ENCODE peak calls at places on chromosomes 16 and 17, in nine cellular contexts. H is spleen; S is CD8-positive, alpha-beta memory T cell; O is body of pancreas; V is mammary epithelial cell; R is Karpas-422; C is cardiac muscle cell; X is transverse colon; T is A549. Y is an unnamed sample.

GRCh38 chr16:30005341-30006094 is 5.3 kb downstream of the DOC2A start:
- DNase-seq in S (no peak), C (peak), X (peak), H (no peak), O (peak), T (peak), R (peak), V (no peak), Y (no peak)

GRCh38 chr16:47826070-47826469 is 329.7 kb downstream of the ABCC12 start:
- DNase-seq in O (no peak), T (no peak), C (no peak), S (no peak), H (no peak), R (peak), X (no peak), V (peak), Y (no peak)

GRCh38 chr17:77127735-77128361 is 12.9 kb upstream of the SEC14L1 start:
- DNase-seq in S (peak), H (peak), O (peak), R (no peak), V (peak), C (peak), T (no peak), X (peak), Y (no peak)

GRCh38 chr17:10226930-10227695 is 28.7 kb upstream of the GAS7 start:
- DNase-seq in V (no peak), C (peak), T (peak), X (peak), S (peak), R (peak), O (no peak), H (peak), Y (no peak)

GRCh38 chr17:31275126-31275525 is 21.9 kb downstream of the OMG start:
- DNase-seq in T (no peak), C (no peak), H (no peak), O (no peak), S (no peak), V (no peak), X (no peak), R (no peak), Y (no peak)

GRCh38 chr17:31068291-31068690 is 26.5 kb upstream of the NF1 start:
- DNase-seq in H (no peak), S (peak), T (no peak), O (peak), X (peak), V (peak), C (peak), R (peak), Y (no peak)

GRCh38 chr17:49741009-49741691 is 22.8 kb downstream of the FAM117A start:
- DNase-seq in T (no peak), O (no peak), C (peak), H (no peak), V (peak), X (no peak), R (no peak), S (no peak), Y (no peak)

GRCh38 chr17:28370035-28370743 is at the start of gene VTN:
- DNase-seq in H (no peak), S (no peak), T (peak), X (no peak), C (peak), R (no peak), O (peak), V (no peak), Y (no peak)

GRCh38 chr17:49585422-49586027 is 9.9 kb downstream of the NXPH3 start:
- DNase-seq in R (peak), H (no peak), C (no peak), X (no peak), O (no peak), V (no peak), T (peak), S (no peak), Y (no peak)

GRCh38 chr16:65071371-65072311 is 50.2 kb downstream of the CDH11 start:
- DNase-seq in H (no peak), O (peak), S (no peak), C (peak), R (no peak), X (peak), V (no peak), T (no peak), Y (no peak)

DNA sequence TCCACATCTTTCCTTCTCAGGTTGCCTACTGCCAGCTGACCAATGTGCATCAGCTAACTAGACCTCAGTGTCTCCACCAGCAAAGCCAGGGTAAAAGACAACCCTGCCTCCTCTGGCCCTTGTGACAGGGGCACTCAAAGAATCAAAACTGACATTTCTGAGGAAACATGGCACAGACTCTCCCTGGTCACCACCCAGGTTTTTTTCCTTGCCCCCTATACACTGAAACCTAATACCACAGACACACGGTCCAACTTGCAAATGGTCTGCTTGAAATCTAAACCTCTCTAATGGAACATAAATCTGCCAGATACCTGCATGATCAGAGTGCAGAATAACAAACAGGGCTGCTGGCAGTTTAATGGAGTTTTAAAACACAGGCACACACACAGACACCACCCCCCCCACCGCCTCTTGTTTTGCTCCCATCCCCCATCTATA is 19.5 kb upstream of the CORO6 start:
- DNase-seq in C (no peak), T (no peak), R (no peak), O (no peak), V (no peak), H (no peak), S (no peak), X (no peak), Y (no peak)
- H3K27ac ChIP-seq in C (peak), T (no peak), R (peak), O (no peak), V (no peak), H (no peak), S (no peak), X (peak), Y (peak)

GRCh38 chr17:73705594-73705993 is 61.3 kb upstream of the SDK2 start:
- DNase-seq in H (no peak), V (no peak), O (peak), T (peak), X (no peak), R (no peak), S (no peak), C (peak), Y (no peak)
- H3K27ac ChIP-seq in H (no peak), V (no peak), O (no peak), T (no peak), X (no peak), R (no peak), S (no peak), C (no peak), Y (peak)

DNA sequence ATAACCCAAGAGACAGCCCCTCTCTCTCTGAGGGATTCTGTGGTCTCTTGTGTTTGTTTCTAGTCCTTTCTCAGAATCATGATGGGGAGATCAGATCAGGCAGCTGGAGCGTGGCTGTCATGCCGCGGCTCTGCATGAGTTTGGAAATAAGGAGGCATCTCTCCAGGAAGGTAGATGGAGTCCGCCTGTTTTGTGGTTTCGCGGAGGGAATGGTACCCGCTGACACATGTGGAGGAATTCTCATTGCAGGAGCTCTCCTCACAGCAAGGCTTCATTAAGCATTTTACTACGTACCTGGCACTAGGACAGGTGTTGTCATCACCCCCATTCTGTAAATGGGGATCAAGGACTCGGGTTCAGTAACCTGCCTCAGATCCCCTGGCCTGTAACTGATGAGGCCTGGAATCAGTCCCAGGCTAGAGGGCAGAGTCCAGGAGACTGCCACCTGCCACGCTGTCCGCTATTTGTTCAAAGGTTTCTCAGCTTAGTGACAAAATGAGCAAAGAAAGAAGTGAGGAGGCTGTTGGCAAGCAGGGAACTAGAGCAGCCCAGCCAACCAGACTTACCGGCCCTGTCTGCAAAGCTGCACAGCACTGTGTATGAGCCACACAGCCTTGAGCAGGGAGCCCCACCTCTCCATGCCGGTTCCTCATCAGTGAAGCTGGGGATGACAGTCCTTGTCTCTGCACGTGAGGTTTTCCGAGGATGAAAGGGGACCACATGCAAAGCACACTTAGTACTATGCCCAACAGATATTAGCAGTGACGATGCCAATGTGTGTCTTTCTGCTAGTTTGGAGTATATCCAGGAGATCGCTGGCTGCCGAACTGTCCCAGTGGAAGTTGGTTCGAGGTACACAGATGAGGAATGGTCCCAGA is 11.0 kb downstream of the KDM8 start:
- DNase-seq in T (no peak), C (no peak), X (peak), O (peak), H (peak), R (no peak), V (no peak), S (no peak), Y (no peak)
- H3K27ac ChIP-seq in T (no peak), C (no peak), X (peak), O (peak), H (no peak), R (no peak), V (no peak), S (no peak), Y (no peak)

GRCh38 chr17:11825902-11826301 is 171.4 kb downstream of the ZNF18 start:
- DNase-seq in T (no peak), H (no peak), C (no peak), O (no peak), R (no peak), V (no peak), X (no peak), S (no peak), Y (no peak)

GRCh38 chr17:11823862-11824261 is 173.4 kb downstream of the ZNF18 start:
- DNase-seq in H (no peak), O (no peak), V (no peak), C (no peak), T (no peak), S (no peak), X (no peak), R (no peak), Y (no peak)
- H3K27ac ChIP-seq in H (no peak), O (no peak), V (no peak), C (no peak), T (no peak), S (no peak), X (no peak), R (no peak), Y (no peak)

GRCh38 chr17:59751955-59752413 is 44.5 kb downstream of the VMP1 start:
- DNase-seq in T (no peak), V (no peak), H (no peak), O (no peak), X (no peak), R (peak), C (no peak), S (no peak), Y (no peak)
- H3K27ac ChIP-seq in T (peak), V (no peak), H (no peak), O (no peak), X (no peak), R (peak), C (no peak), S (no peak), Y (peak)

DNA sequence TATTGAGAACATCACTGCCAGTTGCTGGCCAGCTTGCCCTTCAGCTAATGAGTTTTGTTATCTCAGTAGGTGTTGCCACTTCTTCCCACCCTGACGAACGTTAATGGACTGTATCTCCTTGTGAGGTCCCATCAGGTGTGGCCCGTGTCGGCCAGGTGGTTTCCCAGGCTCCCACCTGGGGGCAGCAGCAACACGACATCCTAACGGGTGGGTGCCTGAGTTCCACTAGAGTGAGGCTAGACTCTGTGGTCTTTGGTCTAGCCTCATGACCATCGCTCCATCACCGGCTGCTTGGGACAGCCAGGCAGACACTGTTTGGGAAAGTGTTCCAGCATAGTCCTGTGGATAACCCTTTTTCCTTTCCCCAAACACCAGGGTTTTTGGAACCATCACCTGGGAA is 45.6 kb upstream of the LCMT1 start:
- DNase-seq in H (peak), X (no peak), T (no peak), R (peak), O (no peak), V (no peak), S (no peak), C (no peak), Y (no peak)
- H3K27ac ChIP-seq in H (peak), X (peak), T (no peak), R (no peak), O (peak), V (no peak), S (no peak), C (no peak), Y (no peak)

DNA sequence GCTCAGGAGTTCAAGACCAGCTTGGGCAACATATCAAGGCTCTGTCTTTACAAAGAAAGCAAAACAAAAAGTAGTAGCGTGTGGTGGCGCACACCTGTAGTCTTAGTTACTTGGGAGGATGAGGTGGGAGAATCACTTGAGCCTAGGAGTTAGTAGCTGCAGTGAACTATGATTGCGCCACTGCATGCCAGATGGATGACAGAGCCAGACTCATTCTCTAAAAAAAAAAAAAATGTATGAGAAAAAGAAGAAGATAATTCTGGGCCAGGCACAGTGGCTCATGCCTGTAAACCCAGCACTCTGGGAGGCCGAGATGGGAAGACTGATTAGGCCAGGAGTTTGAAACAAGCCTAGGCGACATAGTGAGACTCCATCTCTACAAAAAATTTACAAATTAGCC is 28.5 kb downstream of the STAT5B start:
- DNase-seq in H (no peak), S (no peak), C (peak), X (no peak), T (no peak), V (peak), R (no peak), O (no peak), Y (no peak)
- H3K27ac ChIP-seq in H (peak), S (peak), C (no peak), X (peak), T (no peak), V (no peak), R (peak), O (peak), Y (no peak)

GRCh38 chr16:8735574-8735973 is 61.2 kb downstream of the ABAT start:
- DNase-seq in T (no peak), S (no peak), O (no peak), C (no peak), R (no peak), X (no peak), H (peak), V (no peak), Y (no peak)
- H3K27ac ChIP-seq in T (no peak), S (no peak), O (peak), C (no peak), R (no peak), X (no peak), H (no peak), V (no peak), Y (no peak)

DNA sequence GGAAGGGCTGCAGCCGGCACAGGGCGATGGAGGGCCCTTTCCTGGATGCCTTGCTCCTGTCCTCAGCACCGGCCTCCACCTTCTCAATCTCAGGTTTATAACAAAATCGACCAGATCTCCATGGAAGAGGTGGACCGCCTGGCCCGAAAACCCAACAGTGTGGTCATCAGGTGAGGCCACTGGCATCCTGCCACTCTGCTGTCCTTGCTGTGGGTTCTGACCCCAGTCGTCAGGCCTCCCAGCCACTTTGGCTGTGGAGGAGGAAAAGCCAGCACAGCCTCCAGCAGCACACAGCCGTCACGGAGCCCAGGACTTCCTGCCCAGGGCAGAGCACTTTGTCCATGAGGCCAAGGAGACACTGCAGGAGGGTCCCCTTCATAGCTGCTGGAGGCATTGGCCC is 6.7 kb upstream of the MYO15A start:
- DNase-seq in T (no peak), C (no peak), H (no peak), S (no peak), X (no peak), V (no peak), O (no peak), R (no peak), Y (no peak)
- H3K27ac ChIP-seq in T (no peak), C (no peak), H (no peak), S (no peak), X (no peak), V (no peak), O (no peak), R (no peak), Y (no peak)

Y was measured in RWPE2.